ENCODE peak calls at places on chromosomes 5 and 9, in six cellular contexts. One of them, this sample, is unnamed.

GRCh38 chr5:13316191-13316590 is 628.3 kb downstream of the DNAH5 start:
- DNase-seq in Right ventricle myocardium superior: no peak
- DNase-seq in GOT3: no peak
- DNase-seq in activated CD4-positive, alpha-beta T cell treated with anti-CD3 and anti-CD28 coated beads, Interleukin-2, amount 50 U/mL, for 4 hours: no peak
- DNase-seq in SW 1271: no peak
- DNase-seq in HCT116: no peak
- DNase-seq in this sample: no peak

GRCh38 chr9:95028855-95029219 is 288.7 kb downstream of the FANCC start:
- DNase-seq in HCT116: no peak
- DNase-seq in Right ventricle myocardium superior: no peak
- DNase-seq in GOT3: no peak
- DNase-seq in SW 1271: no peak
- DNase-seq in activated CD4-positive, alpha-beta T cell treated with anti-CD3 and anti-CD28 coated beads, Interleukin-2, amount 50 U/mL, for 4 hours: no peak
- DNase-seq in this sample: no peak

GRCh38 chr9:88721528-88722279 is 186.7 kb downstream of the NXNL2 start:
- DNase-seq in HCT116: no peak
- DNase-seq in SW 1271: no peak
- DNase-seq in Right ventricle myocardium superior: no peak
- DNase-seq in GOT3: no peak
- DNase-seq in activated CD4-positive, alpha-beta T cell treated with anti-CD3 and anti-CD28 coated beads, Interleukin-2, amount 50 U/mL, for 4 hours: no peak
- DNase-seq in this sample: no peak

GRCh38 chr9:134622896-134623407 is 18.7 kb upstream of the COL5A1 start:
- DNase-seq in SW 1271: no peak
- DNase-seq in HCT116: no peak
- DNase-seq in Right ventricle myocardium superior: no peak
- DNase-seq in activated CD4-positive, alpha-beta T cell treated with anti-CD3 and anti-CD28 coated beads, Interleukin-2, amount 50 U/mL, for 4 hours: no peak
- DNase-seq in GOT3: no peak
- DNase-seq in this sample: no peak

GRCh38 chr9:90142580-90142979 is 500.0 kb downstream of the DIRAS2 start:
- DNase-seq in GOT3: no peak
- DNase-seq in Right ventricle myocardium superior: no peak
- DNase-seq in SW 1271: peak; percentile 50
- DNase-seq in HCT116: peak; percentile 21
- DNase-seq in activated CD4-positive, alpha-beta T cell treated with anti-CD3 and anti-CD28 coated beads, Interleukin-2, amount 50 U/mL, for 4 hours: peak; percentile 53
- DNase-seq in this sample: peak; percentile 1

GRCh38 chr9:107932036-107932435 is 442.5 kb upstream of the KLF4 start:
- DNase-seq in HCT116: no peak
- DNase-seq in SW 1271: no peak
- DNase-seq in activated CD4-positive, alpha-beta T cell treated with anti-CD3 and anti-CD28 coated beads, Interleukin-2, amount 50 U/mL, for 4 hours: no peak
- DNase-seq in GOT3: no peak
- DNase-seq in Right ventricle myocardium superior: no peak
- DNase-seq in this sample: no peak

GRCh38 chr5:142472306-142472951 is 147.6 kb upstream of the SPRY4 start:
- DNase-seq in GOT3: no peak
- DNase-seq in activated CD4-positive, alpha-beta T cell treated with anti-CD3 and anti-CD28 coated beads, Interleukin-2, amount 50 U/mL, for 4 hours: peak; percentile 54
- DNase-seq in SW 1271: peak; percentile 100
- DNase-seq in HCT116: peak; percentile 97
- DNase-seq in Right ventricle myocardium superior: no peak
- DNase-seq in this sample: peak; percentile 78

GRCh38 chr9:7963026-7963425 is 163.4 kb upstream of the DMAC1 start:
- DNase-seq in Right ventricle myocardium superior: no peak
- DNase-seq in activated CD4-positive, alpha-beta T cell treated with anti-CD3 and anti-CD28 coated beads, Interleukin-2, amount 50 U/mL, for 4 hours: no peak
- DNase-seq in HCT116: no peak
- DNase-seq in GOT3: no peak
- DNase-seq in SW 1271: no peak
- DNase-seq in this sample: no peak

GRCh38 chr5:139061274-139061673 is 136.9 kb downstream of the SIL1 start:
- DNase-seq in SW 1271: no peak
- DNase-seq in activated CD4-positive, alpha-beta T cell treated with anti-CD3 and anti-CD28 coated beads, Interleukin-2, amount 50 U/mL, for 4 hours: no peak
- DNase-seq in HCT116: no peak
- DNase-seq in GOT3: no peak
- DNase-seq in Right ventricle myocardium superior: peak; percentile 65
- DNase-seq in this sample: peak; percentile 86

GRCh38 chr5:93576015-93576414 is 5.0 kb downstream of the NR2F1-AS1 start:
- DNase-seq in SW 1271: no peak
- DNase-seq in GOT3: no peak
- DNase-seq in activated CD4-positive, alpha-beta T cell treated with anti-CD3 and anti-CD28 coated beads, Interleukin-2, amount 50 U/mL, for 4 hours: no peak
- DNase-seq in Right ventricle myocardium superior: no peak
- DNase-seq in HCT116: no peak
- DNase-seq in this sample: no peak

GRCh38 chr9:135040892-135041291 is 46.6 kb upstream of the OLFM1 start:
- DNase-seq in Right ventricle myocardium superior: no peak
- DNase-seq in HCT116: no peak
- DNase-seq in GOT3: no peak
- DNase-seq in activated CD4-positive, alpha-beta T cell treated with anti-CD3 and anti-CD28 coated beads, Interleukin-2, amount 50 U/mL, for 4 hours: no peak
- DNase-seq in SW 1271: no peak
- DNase-seq in this sample: peak; percentile 8

GRCh38 chr9:89602978-89603628 is 1.7 kb upstream of the GADD45G start:
- DNase-seq in activated CD4-positive, alpha-beta T cell treated with anti-CD3 and anti-CD28 coated beads, Interleukin-2, amount 50 U/mL, for 4 hours: peak; percentile 89
- DNase-seq in HCT116: peak; percentile 74
- DNase-seq in SW 1271: peak; percentile 74
- DNase-seq in GOT3: peak; percentile 6
- DNase-seq in Right ventricle myocardium superior: peak; percentile 93
- DNase-seq in this sample: peak; percentile 10

GRCh38 chr9:114355821-114356220 is 26.2 kb downstream of the ORM2 start:
- DNase-seq in HCT116: no peak
- DNase-seq in Right ventricle myocardium superior: no peak
- DNase-seq in activated CD4-positive, alpha-beta T cell treated with anti-CD3 and anti-CD28 coated beads, Interleukin-2, amount 50 U/mL, for 4 hours: no peak
- DNase-seq in SW 1271: no peak
- DNase-seq in GOT3: no peak
- DNase-seq in this sample: no peak

GRCh38 chr9:118891213-118891612 is 478.0 kb downstream of the BRINP1 start:
- DNase-seq in Right ventricle myocardium superior: no peak
- DNase-seq in activated CD4-positive, alpha-beta T cell treated with anti-CD3 and anti-CD28 coated beads, Interleukin-2, amount 50 U/mL, for 4 hours: no peak
- DNase-seq in SW 1271: no peak
- DNase-seq in GOT3: no peak
- DNase-seq in HCT116: no peak
- DNase-seq in this sample: no peak

GRCh38 chr5:106380736-106381135 is 1290.0 kb downstream of the EFNA5 start:
- DNase-seq in Right ventricle myocardium superior: no peak
- DNase-seq in GOT3: no peak
- DNase-seq in HCT116: no peak
- DNase-seq in activated CD4-positive, alpha-beta T cell treated with anti-CD3 and anti-CD28 coated beads, Interleukin-2, amount 50 U/mL, for 4 hours: no peak
- DNase-seq in SW 1271: no peak
- DNase-seq in this sample: no peak

GRCh38 chr9:123643518-123643917 is 286.4 kb downstream of the DENND1A start:
- DNase-seq in Right ventricle myocardium superior: no peak
- DNase-seq in SW 1271: no peak
- DNase-seq in HCT116: no peak
- DNase-seq in GOT3: no peak
- DNase-seq in activated CD4-positive, alpha-beta T cell treated with anti-CD3 and anti-CD28 coated beads, Interleukin-2, amount 50 U/mL, for 4 hours: no peak
- DNase-seq in this sample: no peak

GRCh38 chr9:35232867-35233544 is 71.2 kb downstream of the UNC13B start:
- DNase-seq in Right ventricle myocardium superior: no peak
- DNase-seq in HCT116: no peak
- DNase-seq in SW 1271: no peak
- DNase-seq in GOT3: no peak
- DNase-seq in activated CD4-positive, alpha-beta T cell treated with anti-CD3 and anti-CD28 coated beads, Interleukin-2, amount 50 U/mL, for 4 hours: no peak
- DNase-seq in this sample: no peak

GRCh38 chr5:27474395-27474794 is 436.0 kb upstream of the CDH9 start:
- DNase-seq in GOT3: no peak
- DNase-seq in activated CD4-positive, alpha-beta T cell treated with anti-CD3 and anti-CD28 coated beads, Interleukin-2, amount 50 U/mL, for 4 hours: no peak
- DNase-seq in HCT116: no peak
- DNase-seq in SW 1271: no peak
- DNase-seq in Right ventricle myocardium superior: no peak
- DNase-seq in this sample: no peak

GRCh38 chr9:120904999-120905793 is 21.4 kb downstream of the TRAF1 start:
- DNase-seq in activated CD4-positive, alpha-beta T cell treated with anti-CD3 and anti-CD28 coated beads, Interleukin-2, amount 50 U/mL, for 4 hours: no peak
- DNase-seq in GOT3: no peak
- DNase-seq in HCT116: no peak
- DNase-seq in Right ventricle myocardium superior: no peak
- DNase-seq in SW 1271: no peak
- DNase-seq in this sample: no peak

GRCh38 chr5:55151923-55152842 is 7.8 kb upstream of the GPX8 start:
- DNase-seq in Right ventricle myocardium superior: no peak
- DNase-seq in GOT3: no peak
- DNase-seq in activated CD4-positive, alpha-beta T cell treated with anti-CD3 and anti-CD28 coated beads, Interleukin-2, amount 50 U/mL, for 4 hours: no peak
- DNase-seq in HCT116: no peak
- DNase-seq in SW 1271: no peak
- DNase-seq in this sample: no peak

GRCh38 chr5:132363431-132364112 is 5.9 kb upstream of the SLC22A5 start:
- DNase-seq in HCT116: peak; percentile 47
- DNase-seq in SW 1271: peak; percentile 43
- DNase-seq in Right ventricle myocardium superior: no peak
- DNase-seq in activated CD4-positive, alpha-beta T cell treated with anti-CD3 and anti-CD28 coated beads, Interleukin-2, amount 50 U/mL, for 4 hours: no peak
- DNase-seq in GOT3: peak; percentile 37
- DNase-seq in this sample: no peak

GRCh38 chr9:122239722-122240121 is 11.0 kb upstream of the LHX6 start:
- DNase-seq in activated CD4-positive, alpha-beta T cell treated with anti-CD3 and anti-CD28 coated beads, Interleukin-2, amount 50 U/mL, for 4 hours: no peak
- DNase-seq in Right ventricle myocardium superior: peak; percentile 60
- DNase-seq in SW 1271: no peak
- DNase-seq in HCT116: no peak
- DNase-seq in GOT3: no peak
- DNase-seq in this sample: no peak

GRCh38 chr5:172559004-172559932 is 81.8 kb upstream of the NEURL1B start:
- DNase-seq in GOT3: peak; percentile 51
- DNase-seq in SW 1271: no peak
- DNase-seq in Right ventricle myocardium superior: peak; percentile 79
- DNase-seq in HCT116: peak; percentile 6
- DNase-seq in activated CD4-positive, alpha-beta T cell treated with anti-CD3 and anti-CD28 coated beads, Interleukin-2, amount 50 U/mL, for 4 hours: no peak
- DNase-seq in this sample: peak; percentile 78

This sample was measured in SJSA1.